ENCODE peak calls at places on chromosomes 11 and 22, in six cellular contexts. I is trophoblast cell, B is keratinocyte, Y is hepatocyte, U is H9, D is MM.1S. X is an unnamed sample.

GRCh38 chr22:49152930-49153770 is 674.5 kb downstream of the BRD1 start:
- DNase-seq in I (no peak), B (no peak), Y (no peak), U (no peak), D (no peak), X (no peak)

GRCh38 chr11:17550455-17551346 is 3.6 kb downstream of the OTOG start:
- DNase-seq in I (no peak), B (no peak), Y (no peak), U (no peak), D (no peak), X (no peak)

GRCh38 chr22:39098026-39098425 is 982 bp downstream of the APOBEC3H start:
- DNase-seq in I (no peak), B (no peak), Y (no peak), U (peak; percentile 81), D (peak; percentile 31), X (peak; percentile 41)

GRCh38 chr22:28142361-28142801 is 223.3 kb upstream of the PITPNB start:
- DNase-seq in I (peak; percentile 83), B (no peak), Y (peak; percentile 13), U (no peak), D (no peak), X (peak; percentile 1)

GRCh38 chr11:10414659-10415058 is 40.4 kb upstream of the AMPD3 start:
- DNase-seq in I (no peak), B (no peak), Y (no peak), U (no peak), D (peak; percentile 90), X (no peak)

GRCh38 chr11:61840371-61840770 is 12.3 kb downstream of the FADS2 start:
- DNase-seq in I (no peak), B (no peak), Y (no peak), U (no peak), D (no peak), X (no peak)

GRCh38 chr11:119699227-119699626 is 29.8 kb downstream of the NECTIN1 start:
- DNase-seq in I (no peak), B (no peak), Y (peak; percentile 84), U (no peak), D (no peak), X (no peak)

GRCh38 chr22:49269928-49270327 is 557.7 kb downstream of the BRD1 start:
- DNase-seq in I (no peak), B (no peak), Y (no peak), U (peak; percentile 59), D (no peak), X (no peak)

GRCh38 chr11:115458877-115459276 is 45.3 kb downstream of the CADM1 start:
- DNase-seq in I (no peak), B (no peak), Y (no peak), U (no peak), D (no peak), X (no peak)

GRCh38 chr11:119844808-119845207 is 115.8 kb upstream of the NECTIN1 start:
- DNase-seq in I (no peak), B (no peak), Y (no peak), U (no peak), D (no peak), X (no peak)

GRCh38 chr11:10233581-10233980 is 60.4 kb downstream of the SBF2 start:
- DNase-seq in I (peak; percentile 86), B (peak; percentile 33), Y (peak; percentile 27), U (no peak), D (no peak), X (peak; percentile 58)

GRCh38 chr11:94787798-94788197 is 19.6 kb downstream of the AMOTL1 start:
- DNase-seq in I (no peak), B (no peak), Y (peak; percentile 48), U (no peak), D (no peak), X (no peak)

DNA sequence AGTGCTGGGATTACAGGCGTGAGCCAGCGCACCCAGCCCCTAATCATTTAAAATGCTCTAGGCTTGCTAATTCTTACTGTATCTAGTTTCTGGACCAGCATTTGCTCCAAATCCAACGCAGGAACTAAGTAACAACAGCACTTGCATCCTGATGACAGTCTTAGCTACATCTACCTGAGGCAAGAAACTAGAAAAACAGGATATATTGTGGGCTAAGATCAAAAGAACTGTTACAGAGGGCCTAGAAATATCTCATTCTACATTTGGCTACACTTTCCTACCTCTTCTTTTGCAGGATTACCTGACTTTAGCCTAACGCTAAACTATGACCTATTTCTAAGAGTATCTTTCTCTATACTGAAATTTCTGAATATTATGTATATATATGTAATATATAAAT is 7.8 kb downstream of the DCDC1 start:
- DNase-seq in I (no peak), B (no peak), Y (no peak), U (no peak), D (no peak), X (no peak)
- H3K4me2 ChIP-seq in I (no peak overlapping the region), B (no peak overlapping the region), Y (no peak overlapping the region), U (no peak overlapping the region), D (no peak overlapping the region), X (no peak overlapping the region)

GRCh38 chr11:107576497-107577086 is 11.1 kb upstream of the ALKBH8 start:
- DNase-seq in I (peak; percentile 86), B (no peak), Y (peak; percentile 65), U (no peak), D (peak; percentile 56), X (no peak)
- H2AFZ ChIP-seq in I (no peak overlapping the region), B (no peak overlapping the region), Y (no peak overlapping the region), U (no peak overlapping the region), D (no peak overlapping the region), X (no peak overlapping the region)

GRCh38 chr22:42345458-42345857 is 75.0 kb upstream of the TCF20 start:
- DNase-seq in I (no peak), B (no peak), Y (no peak), U (no peak), D (no peak), X (no peak)

GRCh38 chr22:42342426-42343135 is 72.1 kb upstream of the TCF20 start:
- DNase-seq in I (no peak), B (no peak), Y (no peak), U (no peak), D (no peak), X (no peak)

GRCh38 chr22:42343136-42343484 is 72.7 kb upstream of the TCF20 start:
- DNase-seq in I (no peak), B (no peak), Y (peak; percentile 42), U (no peak), D (no peak), X (no peak)

GRCh38 chr22:42343551-42344081 is 73.2 kb upstream of the TCF20 start:
- DNase-seq in I (peak; percentile 9), B (no peak), Y (peak; percentile 73), U (no peak), D (no peak), X (peak; percentile 23)

GRCh38 chr22:42344391-42344861 is 74.0 kb upstream of the TCF20 start:
- DNase-seq in I (no peak), B (no peak), Y (peak; percentile 45), U (peak; percentile 76), D (no peak), X (no peak)
- H3K4me2 ChIP-seq in I (peak overlapping the region; percentile 40), B (peak overlapping the region; percentile 48), Y (peak overlapping the region; percentile 72), U (no peak overlapping the region), D (no peak overlapping the region), X (no peak overlapping the region)

GRCh38 chr22:20219667-20220628 is 48.2 kb downstream of the RTN4R start:
- DNase-seq in I (no peak), B (no peak), Y (no peak), U (no peak), D (no peak), X (no peak)
- H2AFZ ChIP-seq in I (no peak overlapping the region), B (no peak overlapping the region), Y (no peak overlapping the region), U (no peak overlapping the region), D (no peak overlapping the region), X (no peak overlapping the region)

GRCh38 chr11:108591893-108592292 is 1.7 kb downstream of the EXPH5 start:
- DNase-seq in I (peak; percentile 63), B (no peak), Y (no peak), U (no peak), D (no peak), X (no peak)
- H3K4me2 ChIP-seq in I (peak overlapping the region; percentile 85), B (peak overlapping the region; percentile 92), Y (peak overlapping the region; percentile 83), U (peak overlapping the region; percentile 72), D (peak overlapping the region; percentile 78), X (peak overlapping the region; percentile 82)

GRCh38 chr11:110059706-110060430 is 33.3 kb upstream of the ZC3H12C start:
- DNase-seq in I (peak; percentile 48), B (no peak), Y (no peak), U (no peak), D (no peak), X (peak; percentile 50)
- H2AFZ ChIP-seq in I (no peak overlapping the region), B (no peak overlapping the region), Y (no peak overlapping the region), U (no peak overlapping the region), D (no peak overlapping the region), X (no peak overlapping the region)

DNA sequence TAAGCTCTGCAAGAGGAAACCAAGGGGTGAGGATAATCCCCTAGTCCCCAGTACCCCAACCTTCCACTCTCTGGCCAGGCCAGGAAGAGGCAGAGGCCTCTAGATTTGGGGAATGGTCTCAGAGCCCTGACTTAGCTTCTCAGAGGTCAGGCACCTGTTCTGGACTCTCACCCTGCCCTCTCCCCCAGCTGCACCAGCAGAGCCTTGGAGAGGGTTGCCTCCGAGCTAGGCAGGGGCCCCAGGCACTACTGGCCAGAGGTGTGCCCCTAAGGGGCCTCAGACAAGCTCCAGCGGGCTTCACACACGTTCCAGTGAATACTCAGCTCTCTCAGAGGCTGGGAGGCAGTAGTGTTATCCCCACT is 8.0 kb downstream of the FREY1 start:
- DNase-seq in I (no peak), B (no peak), Y (no peak), U (no peak), D (no peak), X (no peak)
- H3K4me2 ChIP-seq in I (peak overlapping the region; percentile 63), B (peak overlapping the region; percentile 62), Y (peak overlapping the region; percentile 93), U (peak overlapping the region; percentile 41), D (no peak overlapping the region), X (peak overlapping the region; percentile 87)

GRCh38 chr11:112398798-112399197 is 138.1 kb upstream of the PLET1 start:
- DNase-seq in I (no peak), B (no peak), Y (no peak), U (no peak), D (no peak), X (no peak)

GRCh38 chr11:112401036-112401769 is 140.5 kb upstream of the PLET1 start:
- DNase-seq in I (peak; percentile 60), B (no peak), Y (no peak), U (no peak), D (no peak), X (no peak)

GRCh38 chr11:112396092-112396491 is 135.4 kb upstream of the PLET1 start:
- DNase-seq in I (no peak), B (no peak), Y (no peak), U (no peak), D (no peak), X (no peak)

GRCh38 chr11:112400615-112401014 is 140.0 kb upstream of the PLET1 start:
- DNase-seq in I (no peak), B (no peak), Y (no peak), U (no peak), D (no peak), X (no peak)
- H2AFZ ChIP-seq in I (no peak overlapping the region), B (no peak overlapping the region), Y (no peak overlapping the region), U (no peak overlapping the region), D (no peak overlapping the region), X (no peak overlapping the region)

GRCh38 chr22:17272511-17272991 is 53.3 kb upstream of the ADA2 start:
- DNase-seq in I (no peak), B (no peak), Y (no peak), U (peak; percentile 84), D (no peak), X (no peak)
- H3K4me2 ChIP-seq in I (no peak overlapping the region), B (no peak overlapping the region), Y (no peak overlapping the region), U (peak overlapping the region; percentile 57), D (no peak overlapping the region), X (no peak overlapping the region)

X was measured in PC-9.